ENCODE peak calls at places on chromosomes 11 and 22, in five cellular contexts. D is kidney, O is lower lobe of right lung, U is tibial artery, P is pancreas. C is an unnamed sample. For H3K4me1, the result is how much of the 10 kb centered on the place peaks cover.

GRCh38 chr22:18955696-18956095 is 19.6 kb upstream of the PRODH start:
- DNase-seq in D (peak), O (peak), U (peak), P (peak), C (peak)

GRCh38 chr11:85854557-85855340 is 434 bp upstream of the CCDC83 start:
- DNase-seq in D (peak), O (peak), U (peak), P (peak), C (peak)

GRCh38 chr11:94151903-94152677 is 23.4 kb downstream of the PANX1 start:
- DNase-seq in D (peak), O (no peak), U (peak), P (no peak), C (no peak)

GRCh38 chr22:45248832-45249561 is 8.3 kb upstream of the KIAA0930 start:
- DNase-seq in D (peak), O (no peak), U (no peak), P (no peak), C (no peak)

GRCh38 chr22:17629646-17630045 is 1.1 kb upstream of the ATP6V1E1 start:
- DNase-seq in D (peak), O (no peak), U (no peak), P (no peak), C (no peak)

GRCh38 chr22:39820266-39820665 is 73.3 kb downstream of the ENTHD1 start:
- DNase-seq in D (no peak), O (no peak), U (no peak), P (no peak), C (no peak)

GRCh38 chr11:117841582-117842031 is 17.1 kb upstream of the FXYD2 start:
- DNase-seq in D (peak), O (peak), U (peak), P (no peak), C (peak)

GRCh38 chr11:1870721-1871466 is 18.0 kb downstream of the LSP1 start:
- DNase-seq in D (peak), O (peak), U (peak), P (peak), C (peak)

GRCh38 chr22:44448271-44448780 is 49.7 kb downstream of the RTL6 start:
- DNase-seq in D (peak), O (no peak), U (peak), P (no peak), C (peak)

GRCh38 chr11:70699294-70700221 is 301.2 kb downstream of the CTTN start:
- DNase-seq in D (peak), O (no peak), U (no peak), P (no peak), C (peak)

GRCh38 chr22:37187891-37188761 is at the start of gene C1QTNF6:
- DNase-seq in D (peak), O (peak), U (peak), P (peak), C (peak)

GRCh38 chr22:37820350-37820749 is 2.8 kb upstream of the GALR3 start:
- DNase-seq in D (no peak), O (no peak), U (no peak), P (no peak), C (no peak)

GRCh38 chr11:113926273-113927183 is 21.9 kb downstream of the HTR3B start:
- DNase-seq in D (no peak), O (no peak), U (no peak), P (no peak), C (no peak)

GRCh38 chr11:22787565-22788162 is 41.9 kb downstream of the SVIP start:
- DNase-seq in D (no peak), O (no peak), U (no peak), P (no peak), C (no peak)

GRCh38 chr11:1100417-1101245 is 26.0 kb downstream of the MUC2 start:
- DNase-seq in D (peak), O (peak), U (no peak), P (peak), C (peak)

GRCh38 chr11:27453701-27454100 is 18.9 kb downstream of the LGR4 start:
- DNase-seq in D (no peak), O (no peak), U (no peak), P (no peak), C (no peak)

GRCh38 chr11:131734871-131735270 is 364.5 kb downstream of the NTM start:
- DNase-seq in D (no peak), O (no peak), U (no peak), P (no peak), C (no peak)

GRCh38 chr11:120606116-120607010 is 94.8 kb downstream of the GRIK4 start:
- DNase-seq in D (peak), O (peak), U (no peak), P (no peak), C (peak)

GRCh38 chr11:111391328-111392124 is 12.5 kb upstream of the POU2AF1 start:
- DNase-seq in D (no peak), O (no peak), U (no peak), P (no peak), C (no peak)

GRCh38 chr11:12544986-12545775 is 129.0 kb upstream of the TEAD1 start:
- DNase-seq in D (no peak), O (no peak), U (peak), P (no peak), C (no peak)

GRCh38 chr11:70608568-70609314 is 210.4 kb downstream of the CTTN start:
- DNase-seq in D (peak), O (peak), U (no peak), P (peak), C (peak)

GRCh38 chr11:119673389-119674336 is 55.3 kb downstream of the NECTIN1 start:
- DNase-seq in D (no peak), O (no peak), U (no peak), P (no peak), C (no peak)

GRCh38 chr11:29019960-29020683 is 911.9 kb downstream of the METTL15 start:
- DNase-seq in D (no peak), O (no peak), U (no peak), P (no peak), C (no peak)

GRCh38 chr11:109939176-109939810 is 153.9 kb upstream of the ZC3H12C start:
- DNase-seq in D (no peak), O (no peak), U (no peak), P (no peak), C (no peak)

GRCh38 chr11:125086633-125087296 is 23.7 kb downstream of the SLC37A2 start:
- DNase-seq in D (peak), O (peak), U (no peak), P (no peak), C (no peak)

GRCh38 chr22:45069925-45070324 is 60.1 kb upstream of the PHF21B start:
- DNase-seq in D (no peak), O (no peak), U (no peak), P (no peak), C (no peak)

GRCh38 chr11:1202776-1203504 is 19.9 kb upstream of the MUC5B start:
- DNase-seq in D (peak), O (peak), U (peak), P (peak), C (peak)

GRCh38 chr22:44815099-44816070 is 63.0 kb downstream of the ARHGAP8 start:
- DNase-seq in D (peak), O (no peak), U (no peak), P (peak), C (peak)

GRCh38 chr11:57596266-57596885 is 1.1 kb upstream of the SERPING1 start:
- DNase-seq in D (no peak), O (no peak), U (peak), P (no peak), C (no peak)

GRCh38 chr11:67024410-67024809 is 1.5 kb downstream of the SYT12 start:
- DNase-seq in D (no peak), O (no peak), U (no peak), P (no peak), C (no peak)

GRCh38 chr22:35462558-35463230 is 62.8 kb downstream of the MCM5 start:
- DNase-seq in D (no peak), O (no peak), U (no peak), P (no peak), C (no peak)

GRCh38 chr11:36469063-36469462 is 41.0 kb downstream of the TRAF6 start:
- DNase-seq in D (no peak), O (no peak), U (no peak), P (no peak), C (no peak)

GRCh38 chr22:39462443-39463147 is 5.8 kb downstream of the MGAT3 start:
- DNase-seq in D (peak), O (no peak), U (no peak), P (no peak), C (no peak)

DNA sequence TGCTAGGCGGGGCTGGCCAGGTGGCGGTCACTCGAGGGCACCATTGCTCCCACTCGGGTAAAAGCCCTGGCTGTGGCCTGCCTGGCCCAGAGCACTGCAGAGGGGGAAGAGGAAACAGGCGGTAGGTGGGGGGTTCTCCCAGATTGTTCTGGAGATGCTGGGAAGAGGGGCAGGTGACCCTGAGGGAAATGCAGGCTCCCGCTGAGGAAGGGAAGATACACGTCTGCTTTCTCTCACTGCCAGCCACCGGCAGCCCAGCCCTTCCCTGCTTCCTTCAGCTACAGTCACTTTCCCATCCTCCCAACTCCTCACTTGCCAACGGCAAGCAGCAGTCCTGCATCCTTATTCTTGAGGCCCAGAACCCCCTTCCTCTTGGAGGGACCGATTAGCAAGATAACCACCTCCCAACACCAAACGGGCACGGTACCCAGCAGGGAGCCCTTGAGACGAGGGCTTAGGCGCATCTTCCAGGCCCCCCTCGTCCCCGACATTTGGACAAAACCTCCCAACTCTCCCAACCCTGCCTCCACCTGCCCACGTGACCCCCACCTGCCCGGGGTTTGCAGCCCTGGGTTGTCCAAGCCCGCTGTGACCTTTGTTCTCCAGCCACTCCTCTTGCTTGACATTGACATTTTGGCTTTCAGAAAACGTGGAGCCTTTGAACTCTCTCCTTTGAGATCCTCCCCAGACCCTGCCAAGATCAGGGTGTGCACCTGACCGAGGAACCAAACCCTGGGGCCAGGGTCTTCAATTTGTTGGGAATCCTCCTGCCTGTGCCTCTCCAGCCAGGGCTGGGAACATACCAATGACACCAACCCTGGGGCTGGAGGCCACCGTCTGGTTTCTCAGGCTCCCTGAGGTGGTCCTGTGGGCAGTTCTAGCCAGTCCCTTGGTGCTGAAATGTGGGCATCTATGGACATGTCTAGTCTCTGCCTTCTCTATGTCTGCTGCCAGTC is 48.8 kb upstream of the TTLL12 start:
- DNase-seq in D (no peak), O (no peak), U (no peak), P (no peak), C (no peak)
- H3K27ac ChIP-seq in D (no peak), O (no peak), U (no peak), P (no peak), C (no peak)

DNA sequence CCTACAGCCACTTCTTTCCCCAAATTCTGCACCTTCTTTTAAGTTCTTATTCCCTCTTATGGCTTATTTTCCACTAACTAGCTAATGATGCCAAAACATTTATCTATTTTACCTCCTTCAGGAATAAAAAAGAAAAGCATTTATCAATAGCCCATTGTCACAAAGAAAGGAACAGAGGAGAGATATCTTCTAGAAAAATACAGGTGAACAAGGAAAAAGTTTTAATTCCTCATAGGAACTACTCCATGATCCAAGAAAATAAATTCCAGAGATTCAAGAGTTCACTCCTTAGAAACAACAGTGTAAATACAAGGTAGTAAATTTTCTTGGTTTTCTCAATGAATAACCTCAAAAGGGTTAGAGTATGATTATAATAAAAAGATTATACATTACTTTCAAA is 52.6 kb upstream of the TOP3B start:
- DNase-seq in D (no peak), O (no peak), U (no peak), P (no peak), C (no peak)
- H3K4me1 ChIP-seq in D (under half), O (under half), U (under half), P (under half), C (under half)

DNA sequence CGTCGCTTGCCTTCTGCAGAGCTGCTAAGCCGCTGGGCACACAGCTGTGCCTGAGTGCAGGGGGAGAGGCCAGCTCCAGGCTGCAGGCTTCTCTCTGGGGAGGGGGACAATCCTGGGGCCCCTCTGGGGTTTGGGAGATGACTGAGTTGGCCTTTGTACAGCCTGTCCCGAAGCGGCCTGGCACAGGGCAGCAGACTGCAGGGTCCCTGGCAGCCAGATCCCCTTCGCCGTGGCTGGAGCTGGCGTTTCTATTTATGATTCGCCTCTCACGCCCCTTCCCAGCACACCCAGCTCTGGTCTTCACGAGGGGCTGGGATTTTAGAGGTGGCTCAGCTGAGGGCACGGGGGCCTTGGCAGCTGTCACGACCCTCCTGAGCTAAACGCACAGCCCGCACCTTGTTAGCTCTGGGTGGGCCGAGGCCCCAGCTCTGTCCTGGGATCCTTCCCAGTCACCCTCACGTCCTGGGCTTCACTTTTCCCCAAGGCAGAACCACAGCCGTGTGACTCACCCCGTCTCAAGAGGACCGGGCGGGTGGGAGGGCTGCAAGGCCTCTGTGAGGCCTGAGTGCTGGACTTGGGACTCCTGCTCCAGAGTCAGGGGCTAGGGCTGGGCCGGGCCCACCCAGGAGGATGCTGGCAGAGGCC is 18.4 kb downstream of the OSBPL5 start:
- DNase-seq in D (no peak), O (no peak), U (peak), P (no peak), C (peak)
- H3K27ac ChIP-seq in D (no peak), O (no peak), U (peak), P (no peak), C (peak)

GRCh38 chr11:65418431-65418680 is 4.2 kb upstream of the NEAT1 start:
- DNase-seq in D (no peak), O (no peak), U (no peak), P (no peak), C (no peak)
- H3K4me1 ChIP-seq in D (under half), O (half or more), U (half or more), P (half or more), C (under half)

C was measured in aorta.